ENCODE peak calls at places on chromosomes 2 and 18, in five cellular contexts. V is NB4, Z is esophagus squamous epithelium, J is foreskin fibroblast, I is body of pancreas. N is an unnamed sample.

GRCh38 chr2:107020386-107020785 is 134.4 kb upstream of the ST6GAL2 start:
- DNase-seq in V (no peak), I (no peak), Z (no peak), J (no peak), N (no peak)

GRCh38 chr2:158128168-158128973 is 26.7 kb downstream of the UPP2 start:
- DNase-seq in J (no peak), Z (no peak), I (peak; percentile 89), V (no peak), N (no peak)

GRCh38 chr2:148391324-148391723 is 253.2 kb upstream of the EPC2 start:
- DNase-seq in Z (no peak), I (no peak), V (no peak), J (peak; percentile 16), N (no peak)

GRCh38 chr2:221420245-221420644 is 151.9 kb downstream of the EPHA4 start:
- DNase-seq in V (no peak), Z (no peak), I (no peak), J (peak; percentile 24), N (peak; percentile 16)

GRCh38 chr18:38654966-38655365 is 1089.4 kb upstream of the CELF4 start:
- DNase-seq in V (no peak), I (no peak), J (no peak), Z (no peak), N (no peak)

GRCh38 chr2:33681333-33681732 is 82.2 kb upstream of the FAM98A start:
- DNase-seq in J (peak; percentile 6), V (peak; percentile 18), Z (no peak), I (no peak), N (no peak)

GRCh38 chr2:109128466-109129355 is at the start of gene SH3RF3:
- DNase-seq in Z (no peak), I (peak; percentile 23), J (peak; percentile 81), V (peak; percentile 93), N (peak; percentile 39)

GRCh38 chr18:70499218-70499691 is 210.4 kb downstream of the SOCS6 start:
- DNase-seq in Z (no peak), I (no peak), V (peak; percentile 99), J (no peak), N (peak; percentile 5)

GRCh38 chr2:120892967-120893667 is 157.4 kb downstream of the GLI2 start:
- DNase-seq in Z (no peak), I (no peak), J (peak; percentile 55), V (no peak), N (no peak)

GRCh38 chr2:96763511-96764252 is 3.0 kb downstream of the CNNM4 start:
- DNase-seq in V (peak; percentile 53), I (no peak), J (peak; percentile 45), Z (no peak), N (no peak)

GRCh38 chr2:3459185-3460015 is 59.9 kb downstream of the ADI1 start:
- DNase-seq in I (peak; percentile 50), V (no peak), Z (no peak), J (no peak), N (no peak)

GRCh38 chr2:136116111-136116812 is 1.7 kb downstream of the CXCR4 start:
- DNase-seq in Z (peak; percentile 34), J (peak; percentile 19), I (peak; percentile 52), V (peak; percentile 93), N (peak; percentile 49)

GRCh38 chr18:75638597-75639467 is 211.3 kb upstream of the SMIM21 start:
- DNase-seq in J (peak; percentile 79), Z (no peak), I (no peak), V (peak; percentile 28), N (no peak)

GRCh38 chr2:69166812-69167468 is 154.0 kb downstream of the ANTXR1 start:
- DNase-seq in J (no peak), I (no peak), V (peak; percentile 46), Z (no peak), N (no peak)

GRCh38 chr2:65675350-65675749 is 243.0 kb upstream of the SPRED2 start:
- DNase-seq in Z (no peak), V (no peak), J (no peak), I (no peak), N (no peak)

GRCh38 chr18:12838178-12838634 is 45.8 kb downstream of the PTPN2 start:
- DNase-seq in I (peak; percentile 92), J (peak; percentile 94), Z (no peak), V (peak; percentile 90), N (peak; percentile 50)

GRCh38 chr2:71936076-71937030 is 211.3 kb downstream of the CYP26B1 start:
- DNase-seq in I (no peak), Z (no peak), V (no peak), J (no peak), N (no peak)

GRCh38 chr2:15588329-15588919 is 3.2 kb upstream of the DDX1 start:
- DNase-seq in V (peak; percentile 65), I (peak; percentile 62), J (peak; percentile 83), Z (no peak), N (peak; percentile 26)

GRCh38 chr2:5589183-5589582 is 103.0 kb upstream of the SOX11 start:
- DNase-seq in I (no peak), V (no peak), Z (no peak), J (no peak), N (no peak)

GRCh38 chr2:173830169-173830568 is 135.0 kb downstream of the SP3 start:
- DNase-seq in I (no peak), Z (no peak), V (peak; percentile 8), J (peak; percentile 30), N (no peak)

GRCh38 chr2:2880938-2881337 is 496.7 kb downstream of the EIPR1 start:
- DNase-seq in V (no peak), I (no peak), Z (no peak), J (no peak), N (no peak)

GRCh38 chr2:118668431-118669424 is 178.7 kb downstream of the EN1 start:
- DNase-seq in Z (no peak), J (peak; percentile 97), V (no peak), I (no peak), N (no peak)

GRCh38 chr2:71423817-71424420 is 29.4 kb upstream of the DYSF start:
- DNase-seq in J (no peak), I (no peak), V (no peak), Z (no peak), N (no peak)

GRCh38 chr2:68222287-68222686 is 30.0 kb downstream of the PPP3R1 start:
- DNase-seq in I (no peak), J (no peak), V (no peak), Z (no peak), N (no peak)

GRCh38 chr2:234137400-234138014 is 87.0 kb downstream of the SPP2 start:
- DNase-seq in Z (no peak), V (no peak), I (no peak), J (peak; percentile 37), N (no peak)

GRCh38 chr2:55364189-55365055 is 55.2 kb downstream of the CCDC88A start:
- DNase-seq in J (peak; percentile 96), I (peak; percentile 83), Z (no peak), V (no peak), N (no peak)

GRCh38 chr2:151718247-151718646 is 16.0 kb downstream of the NEB start:
- DNase-seq in I (no peak), V (no peak), J (no peak), Z (no peak), N (peak; percentile 3)

GRCh38 chr2:144131042-144131441 is 388.9 kb downstream of the ZEB2 start:
- DNase-seq in V (peak; percentile 18), I (no peak), J (peak; percentile 80), Z (no peak), N (no peak)

GRCh38 chr2:120452945-120453634 is 107.2 kb downstream of the INHBB start:
- DNase-seq in Z (no peak), J (no peak), V (no peak), I (no peak), N (no peak)

GRCh38 chr2:1826188-1826905 is 82.0 kb upstream of the PXDN start:
- DNase-seq in V (no peak), J (no peak), Z (no peak), I (no peak), N (no peak)

GRCh38 chr18:10023853-10024638 is 110.2 kb downstream of the VAPA start:
- DNase-seq in V (no peak), I (no peak), Z (no peak), J (no peak), N (no peak)

GRCh38 chr2:33598472-33599174 is 476 bp downstream of the FAM98A start:
- DNase-seq in J (peak; percentile 63), V (peak; percentile 80), Z (peak; percentile 11), I (peak; percentile 41), N (peak; percentile 85)

GRCh38 chr2:231472816-231473215 is 8.5 kb upstream of the NCL start:
- DNase-seq in Z (no peak), J (no peak), V (no peak), I (no peak), N (no peak)

DNA sequence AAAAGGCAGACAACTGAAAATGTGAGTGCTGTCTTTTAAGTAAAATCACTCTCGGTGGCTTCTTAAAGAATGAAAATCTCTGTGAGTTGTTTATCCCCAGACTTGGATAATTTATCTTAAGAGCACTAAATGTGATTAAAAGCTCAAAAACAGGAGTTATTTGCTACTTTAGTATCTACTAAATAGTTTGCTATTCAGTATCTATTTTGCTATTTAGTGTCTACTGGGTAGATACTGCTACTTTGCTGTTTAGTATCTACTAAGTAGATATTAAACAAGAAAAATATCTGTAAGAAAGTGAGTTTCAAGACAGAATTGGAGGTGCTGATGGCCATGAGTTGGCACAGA is 1.4 kb upstream of the KCNG3 start:
- DNase-seq in I (no peak), J (no peak), Z (no peak), V (no peak), N (no peak)
- H3K4me3 ChIP-seq in I (no peak overlapping the region), J (no peak overlapping the region), Z (no peak overlapping the region), V (no peak overlapping the region), N (no peak overlapping the region)

GRCh38 chr2:188028739-188029138 is 262.9 kb upstream of the GULP1 start:
- DNase-seq in Z (no peak), J (no peak), I (no peak), V (no peak), N (no peak)

GRCh38 chr2:188032786-188033185 is 258.9 kb upstream of the GULP1 start:
- DNase-seq in I (no peak), Z (no peak), J (no peak), V (no peak), N (no peak)

DNA sequence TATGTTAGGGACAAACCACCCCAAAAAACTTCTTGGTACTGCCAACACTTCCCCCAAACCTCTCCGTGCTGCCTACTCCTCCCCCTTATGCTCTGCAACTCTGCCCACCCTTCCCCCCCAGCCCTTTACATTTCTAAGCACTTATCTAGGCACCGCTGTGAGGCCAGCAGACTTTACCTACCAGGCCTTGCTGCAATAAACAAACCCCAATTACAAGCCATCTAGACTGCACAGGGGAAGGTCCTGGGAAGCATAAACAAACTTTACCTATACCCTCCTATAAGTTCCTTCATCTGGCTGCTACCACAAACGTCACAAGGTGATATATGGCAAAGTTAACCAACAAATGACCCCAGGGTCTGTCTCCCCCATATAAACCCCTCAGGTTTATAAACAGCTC is 259.4 kb upstream of the GULP1 start:
- DNase-seq in V (no peak), Z (no peak), I (no peak), J (no peak), N (no peak)
- H3K4me3 ChIP-seq in V (no peak overlapping the region), Z (no peak overlapping the region), I (no peak overlapping the region), J (no peak overlapping the region), N (no peak overlapping the region)

DNA sequence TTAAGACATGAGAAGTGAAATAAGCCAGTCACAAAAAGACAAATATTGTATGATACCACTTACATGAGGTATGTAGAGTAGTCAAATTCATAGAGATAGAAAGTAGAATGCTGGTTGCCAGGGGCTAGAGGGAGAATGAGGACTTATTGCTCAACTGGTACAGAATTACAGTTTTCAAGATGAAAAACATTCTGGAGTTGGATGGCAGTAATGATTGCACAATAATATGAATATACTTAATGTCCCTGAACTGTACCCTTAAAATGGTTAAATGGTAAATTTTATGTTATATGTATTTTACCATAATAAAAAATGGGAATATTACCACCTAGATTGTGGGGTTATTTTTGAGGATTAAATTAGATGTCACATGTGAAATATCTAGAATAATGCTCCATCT is 341.2 kb downstream of the CLIP4 start:
- DNase-seq in J (no peak), I (no peak), Z (no peak), V (no peak), N (no peak)
- H3K4me3 ChIP-seq in J (no peak overlapping the region), I (no peak overlapping the region), Z (no peak overlapping the region), V (no peak overlapping the region), N (no peak overlapping the region)

GRCh38 chr2:38599706-38600105 is 3.0 kb downstream of the HNRNPLL start:
- DNase-seq in J (no peak), Z (no peak), V (peak; percentile 41), I (no peak), N (no peak)
- H3K4me3 ChIP-seq in J (peak overlapping the region; percentile 75), Z (no peak overlapping the region), V (peak overlapping the region; percentile 66), I (no peak overlapping the region), N (no peak overlapping the region)